ENCODE peak calls at places on chromosomes 6 and 20, in seven cellular contexts. I is sigmoid colon, Z is breast epithelium, F is nephron progenitor cell, D is Peyer's patch, S is GM06990, U is IMR-90. C is an unnamed sample.

GRCh38 chr20:52972965-52973819 is 1.0 kb downstream of the TSHZ2 start:
- DNase-seq in U (no peak), I (peak; percentile 64), S (no peak), D (peak; percentile 47), Z (no peak), F (peak; percentile 59), C (peak; percentile 22)

GRCh38 chr20:15378151-15378550 is 1040.7 kb upstream of the FLRT3 start:
- DNase-seq in I (no peak), D (no peak), Z (no peak), U (no peak), S (no peak), F (no peak), C (no peak)

GRCh38 chr6:1297746-1298145 is 14.2 kb upstream of the FOXQ1 start:
- DNase-seq in U (peak; percentile 78), D (no peak), S (no peak), F (no peak), I (no peak), Z (no peak), C (no peak)

GRCh38 chr20:57526885-57527566 is 2.1 kb upstream of the CTCFL start:
- DNase-seq in U (no peak), S (no peak), D (no peak), F (peak; percentile 16), I (no peak), Z (no peak), C (no peak)

GRCh38 chr6:130046711-130047439 is 28.5 kb downstream of the L3MBTL3 start:
- DNase-seq in I (no peak), F (no peak), Z (no peak), U (peak; percentile 67), D (no peak), S (no peak), C (no peak)

GRCh38 chr6:45619211-45619760 is 241.6 kb upstream of the SUPT3H start:
- DNase-seq in S (no peak), F (no peak), Z (no peak), D (no peak), I (no peak), U (no peak), C (no peak)

GRCh38 chr6:78910611-78911134 is 43.3 kb downstream of the IRAK1BP1 start:
- DNase-seq in I (no peak), Z (no peak), U (no peak), D (peak; percentile 60), F (peak; percentile 60), S (peak; percentile 37), C (peak; percentile 69)

GRCh38 chr20:1357921-1358671 is 29.2 kb upstream of the SDCBP2 start:
- DNase-seq in Z (no peak), I (no peak), D (no peak), F (no peak), U (peak; percentile 83), S (no peak), C (no peak)

GRCh38 chr6:33672808-33673207 is 38.7 kb downstream of the UQCC2 start:
- DNase-seq in I (no peak), F (peak; percentile 32), S (no peak), Z (no peak), D (peak; percentile 67), U (peak; percentile 95), C (peak; percentile 64)

GRCh38 chr6:41887355-41887754 is 7.8 kb downstream of the USP49 start:
- DNase-seq in I (no peak), F (no peak), D (no peak), S (no peak), Z (no peak), U (no peak), C (no peak)

GRCh38 chr6:34459899-34460593 is 5.8 kb upstream of the PACSIN1 start:
- DNase-seq in Z (no peak), F (peak; percentile 51), S (no peak), D (no peak), I (no peak), U (peak; percentile 48), C (peak; percentile 79)

GRCh38 chr6:170429457-170429856 is 122.9 kb downstream of the FAM120B start:
- DNase-seq in Z (no peak), I (no peak), F (no peak), U (no peak), D (no peak), S (no peak), C (no peak)

GRCh38 chr20:3421985-3422384 is 14.5 kb upstream of the DNAAF9 start:
- DNase-seq in D (no peak), Z (no peak), S (no peak), I (no peak), F (no peak), U (no peak), C (no peak)

GRCh38 chr6:75128881-75129570 is 76.8 kb downstream of the COL12A1 start:
- DNase-seq in I (no peak), D (no peak), F (no peak), Z (no peak), U (no peak), S (no peak), C (no peak)

GRCh38 chr6:36347635-36348034 is 10.9 kb upstream of the BNIP5 start:
- DNase-seq in I (no peak), Z (no peak), S (no peak), D (no peak), U (no peak), F (no peak), C (no peak)

GRCh38 chr6:109690373-109690739 is 646 bp downstream of the AK9 start:
- DNase-seq in S (peak; percentile 61), F (peak; percentile 69), U (no peak), I (peak; percentile 81), D (peak; percentile 84), Z (peak; percentile 55), C (peak; percentile 74)

GRCh38 chr20:35257175-35257909 is 20.6 kb downstream of the MMP24OS start:
- DNase-seq in S (no peak), Z (no peak), I (no peak), U (peak; percentile 44), D (no peak), F (no peak), C (no peak)

GRCh38 chr20:45810191-45810590 is 2.3 kb upstream of the UBE2C start:
- DNase-seq in F (no peak), U (no peak), S (no peak), Z (no peak), D (no peak), I (no peak), C (no peak)

GRCh38 chr6:25177629-25178028 is 101.5 kb upstream of the CARMIL1 start:
- DNase-seq in U (no peak), F (no peak), I (no peak), Z (no peak), D (no peak), S (no peak), C (no peak)

GRCh38 chr6:167493961-167494697 is 169.2 kb downstream of the TTLL2 start:
- DNase-seq in Z (no peak), I (peak; percentile 60), U (no peak), S (no peak), D (no peak), F (peak; percentile 37), C (no peak)

GRCh38 chr20:23669327-23669726 is 19.5 kb downstream of the CST4 start:
- DNase-seq in Z (no peak), I (no peak), D (no peak), S (no peak), F (no peak), U (no peak), C (no peak)

GRCh38 chr6:139858444-139858843 is 484.0 kb upstream of the CITED2 start:
- DNase-seq in D (no peak), F (no peak), S (no peak), U (no peak), I (no peak), Z (no peak), C (no peak)

GRCh38 chr6:157184202-157185015 is 138.9 kb downstream of the TMEM242 start:
- DNase-seq in Z (peak; percentile 75), S (no peak), I (peak; percentile 83), D (peak; percentile 85), U (peak; percentile 56), F (peak; percentile 70), C (peak; percentile 67)
- TF ChIP-seq CTCF in Z (peak; percentile 90), S (peak; percentile 72), I (peak; percentile 79), D (peak; percentile 61), U (peak; percentile 89), F (peak; percentile 87), C (peak; percentile 34)

GRCh38 chr20:46820682-46821081 is 74.0 kb upstream of the EYA2 start:
- DNase-seq in Z (no peak), F (no peak), S (no peak), D (no peak), I (no peak), U (no peak), C (no peak)
- TF ChIP-seq CTCF in Z (no peak), F (no peak), S (no peak), D (no peak), I (no peak), U (no peak), C (no peak)

DNA sequence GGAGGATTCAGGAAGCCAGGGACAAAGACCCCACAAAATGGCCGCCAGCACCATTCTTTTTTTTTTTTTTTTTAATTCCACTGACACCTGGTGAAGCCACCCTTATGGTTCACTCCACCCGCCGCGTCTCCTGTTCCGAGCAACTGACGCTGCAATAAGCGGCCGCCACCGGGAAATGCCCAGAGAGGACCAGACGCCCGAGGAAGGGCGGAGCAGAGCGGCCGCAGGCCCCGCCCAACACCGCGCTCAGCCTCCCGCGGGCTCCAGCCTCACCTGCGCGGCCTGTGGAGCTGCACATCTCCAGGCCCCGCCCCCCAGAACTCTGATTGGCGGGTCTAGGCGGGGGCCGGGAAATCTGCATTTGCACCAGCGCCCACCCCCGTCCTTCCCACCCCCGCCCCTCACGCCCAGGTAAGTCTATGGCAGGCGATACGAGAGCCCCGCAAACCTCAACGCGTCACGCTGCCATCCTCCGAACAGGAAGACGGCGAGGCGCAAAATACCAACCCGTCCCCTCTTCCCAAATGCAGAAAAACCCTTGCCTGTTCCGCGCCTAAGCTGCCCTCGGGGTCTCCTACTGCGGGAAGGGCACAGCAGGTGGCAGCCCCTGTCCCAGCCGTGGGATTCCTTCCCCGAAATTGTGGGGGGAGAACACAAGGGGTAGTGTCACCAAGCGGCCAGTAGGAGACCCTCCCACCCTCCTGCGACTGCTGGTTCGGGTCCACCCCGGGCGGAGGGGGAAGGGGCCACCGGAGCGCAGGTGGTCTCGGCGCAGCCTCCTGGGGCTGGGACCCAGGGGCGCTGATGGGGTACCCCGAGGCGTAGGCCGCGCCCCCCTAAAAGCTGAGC is 948 bp downstream of the ATP9A start:
- DNase-seq in S (peak; percentile 38), U (no peak), F (peak; percentile 77), Z (peak; percentile 81), I (peak; percentile 85), D (peak; percentile 95), C (peak; percentile 50)
- TF ChIP-seq CTCF in S (no peak), U (peak; percentile 30), F (peak; percentile 44), Z (peak; percentile 28), I (peak; percentile 44), D (no peak), C (no peak)

GRCh38 chr6:135086414-135086764 is 31.8 kb upstream of the HBS1L start:
- DNase-seq in I (no peak), Z (no peak), U (no peak), D (no peak), S (peak; percentile 32), F (no peak), C (no peak)

GRCh38 chr6:135088232-135088760 is 33.7 kb upstream of the HBS1L start:
- DNase-seq in Z (no peak), U (no peak), S (no peak), F (no peak), I (no peak), D (no peak), C (no peak)

GRCh38 chr6:135087803-135088202 is 33.2 kb upstream of the HBS1L start:
- DNase-seq in S (no peak), D (no peak), U (no peak), Z (no peak), F (no peak), I (no peak), C (no peak)

GRCh38 chr6:135085700-135086413 is 31.2 kb upstream of the HBS1L start:
- DNase-seq in D (no peak), I (no peak), Z (no peak), S (peak; percentile 47), U (no peak), F (no peak), C (no peak)

GRCh38 chr6:135087403-135087802 is 32.8 kb upstream of the HBS1L start:
- DNase-seq in D (no peak), U (no peak), Z (no peak), I (no peak), F (no peak), S (no peak), C (no peak)
- TF ChIP-seq CTCF in D (no peak), U (no peak), Z (no peak), I (no peak), F (no peak), S (peak; percentile 24), C (peak; percentile 34)

C was measured in GM13976.